ENCODE peak calls at places on chromosomes 3 and 15, in nine cellular contexts. D is SW480; Z is fibroblast of the conjunctiva; L is WTC11; J is T47D; O is activated CD4-positive, CD25-positive, alpha-beta regulatory T cell; P is AML-193; Y is omental fat pad; C is HT-29. A is an unnamed sample.

GRCh38 chr15:31077981-31078380 is 23.5 kb downstream of the TRPM1 start:
- DNase-seq in D (no peak), Z (no peak), L (no peak), J (no peak), O (no peak), P (no peak), Y (no peak), C (no peak), A (no peak)

GRCh38 chr15:89566621-89567294 is 8.5 kb upstream of the TICRR start:
- DNase-seq in D (no peak), Z (no peak), L (no peak), J (no peak), O (no peak), P (no peak), Y (no peak), C (no peak), A (no peak)

GRCh38 chr3:23174426-23175039 is 28.6 kb upstream of the UBE2E2 start:
- DNase-seq in D (no peak), Z (no peak), L (peak; percentile 37), J (no peak), O (no peak), P (no peak), Y (no peak), C (no peak), A (no peak)

GRCh38 chr3:177401375-177401774 is 204.1 kb upstream of the TBL1XR1 start:
- DNase-seq in D (no peak), Z (no peak), L (no peak), J (no peak), O (no peak), P (no peak), Y (no peak), C (peak; percentile 54), A (peak; percentile 48)

GRCh38 chr15:60932051-60932915 is 296.8 kb downstream of the RORA start:
- DNase-seq in D (peak; percentile 74), Z (no peak), L (no peak), J (no peak), O (no peak), P (no peak), Y (no peak), C (peak; percentile 95), A (no peak)

GRCh38 chr3:137032465-137033120 is 74.8 kb downstream of the IL20RB start:
- DNase-seq in D (peak; percentile 76), Z (peak; percentile 66), L (peak; percentile 98), J (peak; percentile 79), O (peak; percentile 41), P (peak; percentile 76), Y (peak; percentile 97), C (peak; percentile 86), A (peak; percentile 46)

GRCh38 chr15:73617310-73617709 is 15.9 kb downstream of the NPTN start:
- DNase-seq in D (no peak), Z (no peak), L (no peak), J (no peak), O (no peak), P (no peak), Y (no peak), C (no peak), A (no peak)

GRCh38 chr3:33134026-33134625 is 20.3 kb downstream of the CRTAP start:
- DNase-seq in D (no peak), Z (no peak), L (no peak), J (no peak), O (no peak), P (no peak), Y (no peak), C (no peak), A (no peak)

GRCh38 chr3:169562988-169563774 is 100.3 kb downstream of the MECOM start:
- DNase-seq in D (peak; percentile 30), Z (no peak), L (no peak), J (no peak), O (no peak), P (no peak), Y (no peak), C (peak; percentile 47), A (no peak)